ENCODE peak calls at places on chromosomes 3 and 15, in four cellular contexts. J is uterus; Y is substantia nigra; T is activated CD4-positive, alpha-beta T cell treated with anti-CD3 and anti-CD28 coated beads, Interleukin-2, amount 10 ng/mL, durations not matched to agents 7 days and 5 days. C is an unnamed sample.

GRCh38 chr15:58585668-58586461 is 154.1 kb downstream of the LIPC start:
- DNase-seq in J (no peak), T (no peak), Y (no peak), C (no peak)

GRCh38 chr15:20409247-20409646 is 132.4 kb downstream of the GOLGA6L6 start:
- DNase-seq in J (no peak), T (no peak), Y (no peak), C (no peak)

GRCh38 chr15:39454189-39454986 is 126.5 kb upstream of the THBS1 start:
- DNase-seq in J (no peak), Y (no peak), T (no peak), C (no peak)

GRCh38 chr3:186361612-186362408 is at the start of gene DGKG:
- DNase-seq in Y (peak; percentile 30), T (peak; percentile 18), J (peak; percentile 34), C (no peak)

GRCh38 chr3:15206662-15207576 is 873 bp downstream of the CAPN7 start:
- DNase-seq in Y (no peak), T (peak; percentile 50), J (no peak), C (no peak)

GRCh38 chr3:4678320-4678719 is 185.2 kb downstream of the ITPR1 start:
- DNase-seq in J (no peak), T (no peak), Y (no peak), C (no peak)

GRCh38 chr15:72058590-72058989 is 59.4 kb downstream of the MYO9A start:
- DNase-seq in T (no peak), Y (no peak), J (no peak), C (no peak)

GRCh38 chr15:34341922-34342736 is 807 bp downstream of the NOP10 start:
- DNase-seq in J (no peak), Y (no peak), T (peak; percentile 41), C (no peak)

GRCh38 chr15:87944687-87945086 is 311.9 kb downstream of the NTRK3 start:
- DNase-seq in J (peak; percentile 50), Y (no peak), T (no peak), C (no peak)

GRCh38 chr3:142663865-142664264 is 60.0 kb upstream of the TRPC1 start:
- DNase-seq in Y (no peak), T (no peak), J (no peak), C (no peak)

GRCh38 chr3:39166134-39166710 is 12.8 kb upstream of the CSRNP1 start:
- DNase-seq in Y (no peak), T (no peak), J (no peak), C (no peak)

GRCh38 chr3:164641071-164641470 is 437.2 kb downstream of the SI start:
- DNase-seq in Y (no peak), J (no peak), T (no peak), C (no peak)

GRCh38 chr3:134291300-134292254 is 40.9 kb upstream of the RYK start:
- DNase-seq in J (peak; percentile 92), Y (no peak), T (no peak), C (no peak)

GRCh38 chr15:70098170-70098460 is 398 bp upstream of the TLE3 start:
- DNase-seq in J (no peak), T (no peak), Y (no peak), C (no peak)

GRCh38 chr3:186452517-186452916 is 90.5 kb upstream of the DGKG start:
- DNase-seq in Y (no peak), J (no peak), T (no peak), C (no peak)

GRCh38 chr3:50340404-50341329 is at the start of gene RASSF1:
- DNase-seq in T (peak; percentile 80), Y (no peak), J (peak; percentile 80), C (no peak)

GRCh38 chr3:122962149-122962548 is 65.4 kb downstream of the SEMA5B start:
- DNase-seq in Y (no peak), T (no peak), J (no peak), C (no peak)

C was measured in Jurkat, Clone E6-1.